ENCODE peak calls at places on chromosomes 3 and 15, in nine cellular contexts. W is WTC11, A is NCI-H1105 treated with DMSO at 0.1 percent for 48 hours, B is GM23248, I is HTR-8/SVneo, Q is NCI-H345, X is mucosa of gallbladder, K is NCI-H1417, Z is coronary artery. C is an unnamed sample.
A peak's percentile ranks its signal among the peaks of the same experiment; 100 is the strongest.

GRCh38 chr15:61197187-61197586 is 31.9 kb downstream of the RORA start:
- DNase-seq in W (no peak), A (no peak), B (no peak), I (no peak), Q (no peak), X (no peak), K (no peak), Z (no peak), C (no peak)

GRCh38 chr15:40925863-40926658 is 3.1 kb upstream of the DLL4 start:
- DNase-seq in W (peak; percentile 59), A (peak; percentile 19), B (peak; percentile 55), I (no peak), Q (peak; percentile 76), X (peak; percentile 78), K (peak; percentile 70), Z (no peak), C (no peak)

GRCh38 chr15:91849180-91849579 is 4.3 kb upstream of the SLCO3A1 start:
- DNase-seq in W (no peak), A (no peak), B (no peak), I (no peak), Q (no peak), X (no peak), K (no peak), Z (no peak), C (no peak)

GRCh38 chr3:107450254-107450653 is 72.5 kb upstream of the BBX start:
- DNase-seq in W (no peak), A (no peak), B (peak; percentile 72), I (no peak), Q (no peak), X (no peak), K (no peak), Z (no peak), C (no peak)

GRCh38 chr3:106729481-106729880 is 647.8 kb upstream of the CCDC54 start:
- DNase-seq in W (no peak), A (no peak), B (no peak), I (no peak), Q (no peak), X (no peak), K (no peak), Z (no peak), C (no peak)

GRCh38 chr3:32841875-32842505 is 24.2 kb downstream of the TRIM71 start:
- DNase-seq in W (no peak), A (no peak), B (no peak), I (no peak), Q (no peak), X (no peak), K (no peak), Z (no peak), C (no peak)

GRCh38 chr3:189942948-189943347 is 177.7 kb downstream of the P3H2 start:
- DNase-seq in W (no peak), A (no peak), B (no peak), I (no peak), Q (no peak), X (no peak), K (no peak), Z (no peak), C (no peak)

GRCh38 chr3:28699283-28699682 is 350.7 kb upstream of the AZI2 start:
- DNase-seq in W (no peak), A (peak; percentile 71), B (peak; percentile 4), I (no peak), Q (peak; percentile 78), X (no peak), K (peak; percentile 47), Z (no peak), C (no peak)

GRCh38 chr3:123406598-123406997 is 42.3 kb downstream of the ADCY5 start:
- DNase-seq in W (no peak), A (peak; percentile 46), B (no peak), I (no peak), Q (no peak), X (peak; percentile 71), K (no peak), Z (peak; percentile 95), C (no peak)

GRCh38 chr3:150409125-150409526 is 1.0 kb downstream of the TSC22D2 start:
- DNase-seq in W (no peak), A (no peak), B (no peak), I (no peak), Q (peak; percentile 30), X (no peak), K (peak; percentile 78), Z (peak; percentile 82), C (no peak)

GRCh38 chr3:181712505-181713299 is 977 bp downstream of the SOX2 start:
- DNase-seq in W (no peak), A (peak; percentile 47), B (peak; percentile 20), I (no peak), Q (peak; percentile 57), X (no peak), K (peak; percentile 91), Z (no peak), C (no peak)

GRCh38 chr3:68787227-68787626 is 145.1 kb downstream of the TAFA4 start:
- DNase-seq in W (no peak), A (peak; percentile 35), B (no peak), I (no peak), Q (no peak), X (no peak), K (no peak), Z (no peak), C (no peak)

GRCh38 chr15:89136818-89137772 is 48.8 kb downstream of the ABHD2 start:
- DNase-seq in W (no peak), A (no peak), B (peak; percentile 55), I (no peak), Q (no peak), X (no peak), K (no peak), Z (no peak), C (no peak)

GRCh38 chr3:5687230-5687629 is 499.7 kb downstream of the EDEM1 start:
- DNase-seq in W (no peak), A (no peak), B (no peak), I (no peak), Q (no peak), X (no peak), K (no peak), Z (no peak), C (no peak)

GRCh38 chr15:79881668-79882067 is 15.1 kb downstream of the MTHFS start:
- DNase-seq in W (no peak), A (no peak), B (no peak), I (no peak), Q (no peak), X (no peak), K (peak; percentile 50), Z (no peak), C (no peak)

GRCh38 chr3:156865732-156866131 is 39.6 kb downstream of the LEKR1 start:
- DNase-seq in W (no peak), A (no peak), B (peak; percentile 49), I (no peak), Q (no peak), X (no peak), K (no peak), Z (no peak), C (no peak)

GRCh38 chr3:4934050-4934449 is 45.2 kb upstream of the BHLHE40 start:
- DNase-seq in W (no peak), A (no peak), B (no peak), I (no peak), Q (no peak), X (no peak), K (no peak), Z (no peak), C (no peak)

GRCh38 chr3:180855364-180855763 is 57.1 kb upstream of the FXR1 start:
- DNase-seq in W (peak; percentile 68), A (no peak), B (peak; percentile 22), I (no peak), Q (peak; percentile 14), X (no peak), K (peak; percentile 46), Z (no peak), C (no peak)

GRCh38 chr3:96449803-96450202 is 364.6 kb upstream of the EPHA6 start:
- DNase-seq in W (no peak), A (peak; percentile 92), B (no peak), I (no peak), Q (peak; percentile 51), X (peak; percentile 40), K (peak; percentile 78), Z (no peak), C (peak; percentile 48)

GRCh38 chr15:101675796-101676582 is 23.8 kb upstream of the TM2D3 start:
- DNase-seq in W (no peak), A (no peak), B (peak; percentile 94), I (no peak), Q (no peak), X (no peak), K (no peak), Z (no peak), C (no peak)

GRCh38 chr15:88391700-88392099 is 75.5 kb downstream of the MRPL46 start:
- DNase-seq in W (no peak), A (no peak), B (no peak), I (no peak), Q (no peak), X (no peak), K (no peak), Z (no peak), C (no peak)

GRCh38 chr15:69394556-69395282 is 19.4 kb upstream of the KIF23 start:
- DNase-seq in W (peak; percentile 97), A (peak; percentile 51), B (peak; percentile 82), I (peak; percentile 84), Q (peak; percentile 33), X (peak; percentile 80), K (peak; percentile 63), Z (peak; percentile 43), C (peak; percentile 57)

GRCh38 chr15:51625236-51625635 is 2.7 kb upstream of the DMXL2 start:
- DNase-seq in W (no peak), A (no peak), B (no peak), I (no peak), Q (no peak), X (no peak), K (no peak), Z (no peak), C (no peak)

GRCh38 chr3:120452816-120453215 is 2.0 kb upstream of the FSTL1 start:
- DNase-seq in W (no peak), A (no peak), B (no peak), I (no peak), Q (no peak), X (no peak), K (no peak), Z (peak; percentile 5), C (no peak)

GRCh38 chr3:70108072-70108471 is 108.5 kb downstream of the SAMMSON start:
- DNase-seq in W (peak; percentile 80), A (no peak), B (peak; percentile 8), I (no peak), Q (no peak), X (no peak), K (no peak), Z (no peak), C (peak; percentile 13)

GRCh38 chr3:144864646-144865045 is 893.0 kb downstream of the DIPK2A start:
- DNase-seq in W (no peak), A (peak; percentile 19), B (no peak), I (no peak), Q (no peak), X (no peak), K (no peak), Z (no peak), C (no peak)

GRCh38 chr15:52309154-52309548 is 13.5 kb upstream of the MYO5C start:
- DNase-seq in W (no peak), A (no peak), B (no peak), I (no peak), Q (no peak), X (no peak), K (no peak), Z (no peak), C (no peak)

GRCh38 chr3:21446027-21446426 is 305.0 kb downstream of the ZNF385D start:
- DNase-seq in W (no peak), A (no peak), B (no peak), I (no peak), Q (no peak), X (no peak), K (no peak), Z (no peak), C (no peak)

GRCh38 chr3:114558271-114558670 is 264.4 kb downstream of the TIGIT start:
- DNase-seq in W (no peak), A (no peak), B (peak; percentile 71), I (no peak), Q (no peak), X (no peak), K (no peak), Z (no peak), C (no peak)

GRCh38 chr3:96843505-96844203 is 29.3 kb downstream of the EPHA6 start:
- DNase-seq in W (no peak), A (peak; percentile 42), B (peak; percentile 2), I (no peak), Q (no peak), X (no peak), K (no peak), Z (no peak), C (no peak)

GRCh38 chr15:41926184-41927056 is 32.6 kb upstream of the SPTBN5 start:
- DNase-seq in W (no peak), A (no peak), B (peak; percentile 65), I (no peak), Q (no peak), X (no peak), K (no peak), Z (no peak), C (peak; percentile 87)

C was measured in small intestine.